ENCODE peak calls at places on chromosome 14, in nine cellular contexts. J, T, A, G, O, C, E, D and F are unnamed samples.

GRCh38 chr14:35254736-35255135 is 37.4 kb upstream of the PSMA6 start:
- DNase-seq in J (no peak), T (no peak), A (no peak), G (peak; percentile 62), O (no peak), C (no peak), E (no peak), D (no peak), F (no peak)

GRCh38 chr14:37232907-37233481 is 35.3 kb downstream of the MIPOL1 start:
- DNase-seq in J (no peak), T (peak; percentile 3), A (no peak), G (peak; percentile 8), O (no peak), C (peak; percentile 66), E (no peak), D (no peak), F (no peak)

GRCh38 chr14:87995500-87996275 is 2.7 kb upstream of the GALC start:
- DNase-seq in J (no peak), T (no peak), A (no peak), G (peak; percentile 13), O (no peak), C (no peak), E (no peak), D (no peak), F (no peak)

GRCh38 chr14:98200621-98201020 is 1071.4 kb downstream of the BCL11B start:
- DNase-seq in J (no peak), T (peak; percentile 34), A (no peak), G (no peak), O (no peak), C (no peak), E (no peak), D (no peak), F (no peak)

GRCh38 chr14:52413729-52414453 is 99.8 kb downstream of the PTGER2 start:
- DNase-seq in J (no peak), T (no peak), A (no peak), G (peak; percentile 21), O (no peak), C (peak; percentile 44), E (no peak), D (no peak), F (no peak)

GRCh38 chr14:106187176-106187670 is 660.8 kb downstream of the TMEM121 start:
- DNase-seq in J (no peak), T (no peak), A (no peak), G (no peak), O (no peak), C (no peak), E (no peak), D (no peak), F (no peak)

GRCh38 chr14:101286271-101287018 is 274.9 kb upstream of the DIO3 start:
- DNase-seq in J (no peak), T (no peak), A (no peak), G (no peak), O (no peak), C (no peak), E (no peak), D (no peak), F (no peak)

GRCh38 chr14:104550849-104551728 is 28.5 kb upstream of the C14orf180 start:
- DNase-seq in J (no peak), T (no peak), A (no peak), G (no peak), O (no peak), C (no peak), E (no peak), D (no peak), F (peak; percentile 44)

GRCh38 chr14:67285876-67286452 is 44.7 kb downstream of the PALS1 start:
- DNase-seq in J (no peak), T (no peak), A (no peak), G (peak; percentile 32), O (peak; percentile 24), C (peak; percentile 33), E (no peak), D (no peak), F (no peak)

GRCh38 chr14:76497550-76498484 is 121.9 kb downstream of the ESRRB start:
- DNase-seq in J (no peak), T (no peak), A (no peak), G (no peak), O (no peak), C (no peak), E (no peak), D (no peak), F (no peak)

GRCh38 chr14:66758031-66758613 is 250.2 kb downstream of the GPHN start:
- DNase-seq in J (no peak), T (no peak), A (no peak), G (no peak), O (no peak), C (no peak), E (no peak), D (no peak), F (no peak)

GRCh38 chr14:84591827-84592540 is 938.0 kb upstream of the FLRT2 start:
- DNase-seq in J (no peak), T (no peak), A (no peak), G (no peak), O (no peak), C (no peak), E (no peak), D (no peak), F (no peak)

GRCh38 chr14:36773136-36773540 is 111.5 kb downstream of the PAX9 start:
- DNase-seq in J (no peak), T (no peak), A (no peak), G (no peak), O (no peak), C (no peak), E (no peak), D (no peak), F (no peak)

GRCh38 chr14:32576088-32576795 is 247.1 kb downstream of the AKAP6 start:
- DNase-seq in J (no peak), T (peak; percentile 38), A (peak; percentile 5), G (peak; percentile 65), O (no peak), C (peak; percentile 47), E (peak; percentile 8), D (no peak), F (no peak)

GRCh38 chr14:61076531-61076930 is 95.5 kb downstream of the SLC38A6 start:
- DNase-seq in J (no peak), T (no peak), A (no peak), G (no peak), O (no peak), C (peak; percentile 69), E (no peak), D (no peak), F (no peak)

GRCh38 chr14:21748869-21749303 is 75.3 kb upstream of the OR4E1 start:
- DNase-seq in J (no peak), T (peak; percentile 64), A (peak; percentile 46), G (peak; percentile 52), O (no peak), C (peak; percentile 6), E (peak; percentile 22), D (peak; percentile 23), F (no peak)

GRCh38 chr14:68809524-68809923 is 16.7 kb upstream of the ZFP36L1 start:
- DNase-seq in J (no peak), T (no peak), A (no peak), G (no peak), O (no peak), C (no peak), E (no peak), D (no peak), F (no peak)

GRCh38 chr14:37061697-37062096 is 110.7 kb downstream of the SLC25A21 start:
- DNase-seq in J (no peak), T (no peak), A (no peak), G (no peak), O (no peak), C (no peak), E (no peak), D (no peak), F (no peak)

GRCh38 chr14:58191763-58192596 is 8.0 kb upstream of the ACTR10 start:
- DNase-seq in J (no peak), T (no peak), A (no peak), G (no peak), O (no peak), C (no peak), E (no peak), D (no peak), F (no peak)

GRCh38 chr14:35380794-35381193 is 23.8 kb downstream of the NFKBIA start:
- DNase-seq in J (no peak), T (no peak), A (no peak), G (no peak), O (no peak), C (no peak), E (no peak), D (no peak), F (no peak)

GRCh38 chr14:77240336-77240915 is 30.6 kb downstream of the NGB start:
- DNase-seq in J (no peak), T (no peak), A (no peak), G (no peak), O (no peak), C (no peak), E (no peak), D (no peak), F (no peak)

GRCh38 chr14:68373847-68374582 is 418.9 kb downstream of the ZFP36L1 start:
- DNase-seq in J (no peak), T (no peak), A (no peak), G (peak; percentile 38), O (no peak), C (no peak), E (no peak), D (no peak), F (no peak)

GRCh38 chr14:49249022-49249421 is 337.2 kb downstream of the RPS29 start:
- DNase-seq in J (no peak), T (no peak), A (no peak), G (no peak), O (no peak), C (no peak), E (no peak), D (no peak), F (no peak)

GRCh38 chr14:63328787-63329737 is 10.3 kb upstream of the GPHB5 start:
- DNase-seq in J (no peak), T (no peak), A (no peak), G (no peak), O (no peak), C (no peak), E (no peak), D (no peak), F (no peak)

GRCh38 chr14:35197015-35197414 is 74.7 kb downstream of the PRORP start:
- DNase-seq in J (no peak), T (no peak), A (no peak), G (no peak), O (no peak), C (peak; percentile 17), E (no peak), D (no peak), F (no peak)

GRCh38 chr14:22976620-22977433 is 5.5 kb downstream of the AJUBA start:
- DNase-seq in J (no peak), T (no peak), A (no peak), G (no peak), O (no peak), C (peak; percentile 47), E (no peak), D (no peak), F (no peak)

GRCh38 chr14:100533647-100534485 is 53.4 kb downstream of the BEGAIN start:
- DNase-seq in J (peak; percentile 1), T (peak; percentile 12), A (no peak), G (no peak), O (no peak), C (no peak), E (no peak), D (no peak), F (peak; percentile 63)

GRCh38 chr14:54794796-54795195 is 107.8 kb downstream of the GCH1 start:
- DNase-seq in J (no peak), T (no peak), A (no peak), G (no peak), O (no peak), C (no peak), E (no peak), D (no peak), F (no peak)

GRCh38 chr14:67492538-67492937 is 4.0 kb upstream of the TMEM229B start:
- DNase-seq in J (no peak), T (no peak), A (no peak), G (no peak), O (no peak), C (no peak), E (no peak), D (no peak), F (no peak)